ENCODE peak calls at places on chromosomes 6 and 20, in eight cellular contexts. K is activated T-helper 1 cell treated with anti-CD3 and anti-CD28 coated beads, Interleukin-2, amount 50 U/mL, for 16 hours; G is caudate nucleus; J is GM23248; L is stimulated activated CD4-positive, alpha-beta T cell treated with anti-CD3 and anti-CD28 coated beads, Interleukin-4, amount 100 ng/mL, for 1 hour; V is activated T-cell treated with anti-CD3 and anti-CD28 coated beads, Interleukin-2, amount 50 U/mL, for 72 hours; N is SK-N-SH; W is adrenal gland. Y is an unnamed sample.

GRCh38 chr20:43682446-43682845 is 15.5 kb downstream of the MYBL2 start:
- DNase-seq in K (no peak), G (no peak), J (no peak), L (no peak), V (no peak), N (no peak), W (no peak), Y (no peak)

GRCh38 chr20:9912858-9913434 is 74.1 kb upstream of the PAK5 start:
- DNase-seq in K (no peak), G (peak; percentile 1), J (peak; percentile 48), L (peak; percentile 29), V (peak; percentile 23), N (peak; percentile 50), W (peak; percentile 62), Y (peak; percentile 46)

GRCh38 chr6:17591292-17591691 is 8.8 kb upstream of the FAM8A1 start:
- DNase-seq in K (no peak), G (no peak), J (no peak), L (no peak), V (no peak), N (no peak), W (no peak), Y (no peak)

GRCh38 chr6:11527274-11527870 is 10.2 kb upstream of the TMEM170B start:
- DNase-seq in K (no peak), G (no peak), J (peak; percentile 41), L (no peak), V (no peak), N (no peak), W (no peak), Y (no peak)

GRCh38 chr6:55758156-55758942 is 117.0 kb downstream of the BMP5 start:
- DNase-seq in K (no peak), G (no peak), J (peak; percentile 96), L (no peak), V (no peak), N (no peak), W (peak; percentile 6), Y (peak; percentile 72)

GRCh38 chr6:157669747-157670216 is 153.3 kb upstream of the SNX9 start:
- DNase-seq in K (no peak), G (no peak), J (peak; percentile 94), L (peak; percentile 13), V (no peak), N (peak; percentile 75), W (peak; percentile 56), Y (peak; percentile 87)

GRCh38 chr20:44594730-44595129 is 12.4 kb downstream of the PKIG start:
- DNase-seq in K (no peak), G (no peak), J (peak; percentile 74), L (no peak), V (no peak), N (no peak), W (peak; percentile 65), Y (peak; percentile 72)

GRCh38 chr20:19992996-19993908 is 23.9 kb upstream of the NAA20 start:
- DNase-seq in K (no peak), G (no peak), J (peak; percentile 90), L (no peak), V (no peak), N (peak; percentile 51), W (peak; percentile 64), Y (peak; percentile 97)

GRCh38 chr6:31202259-31203166 is 32.0 kb upstream of the POU5F1 start:
- DNase-seq in K (no peak), G (no peak), J (no peak), L (no peak), V (no peak), N (no peak), W (no peak), Y (no peak)

GRCh38 chr6:137076277-137077068 is 31.7 kb upstream of the IL20RA start:
- DNase-seq in K (peak; percentile 13), G (no peak), J (peak; percentile 82), L (peak; percentile 42), V (peak; percentile 69), N (peak; percentile 65), W (peak; percentile 83), Y (peak; percentile 66)

Y was measured in EH.